ENCODE peak calls at places on chromosome 1, in eight cellular contexts. W, Q, N, C, Y, F, H and V are unnamed samples.
A peak's percentile ranks its signal among the peaks of the same experiment; 100 is the strongest.

GRCh38 chr1:41370756-41371420 is 9.7 kb downstream of the FOXO6 start:
- DNase-seq in Q (no peak), C (no peak), F (no peak), N (no peak), Y (no peak), H (no peak), W (no peak), V (no peak)

GRCh38 chr1:92515796-92516201 is 29.1 kb upstream of the GFI1 start:
- DNase-seq in H (peak; percentile 66), W (no peak), Y (no peak), F (no peak), Q (no peak), C (no peak), N (no peak), V (no peak)

GRCh38 chr1:202133016-202133415 is 10.3 kb downstream of the GPR37L1 start:
- DNase-seq in H (no peak), W (no peak), F (no peak), C (no peak), Q (no peak), N (no peak), Y (peak; percentile 48), V (no peak)

GRCh38 chr1:187513190-187513589 is 684.4 kb downstream of the PLA2G4A start:
- DNase-seq in W (no peak), F (no peak), Q (no peak), C (no peak), N (no peak), Y (no peak), H (peak; percentile 17), V (no peak)

GRCh38 chr1:55214214-55214902 is 806 bp downstream of the USP24 start:
- DNase-seq in N (peak; percentile 16), F (peak; percentile 74), W (no peak), Q (peak; percentile 39), H (peak; percentile 51), C (peak; percentile 60), Y (peak; percentile 37), V (peak; percentile 37)

GRCh38 chr1:217943361-217943760 is 312.2 kb downstream of the SPATA17 start:
- DNase-seq in Q (no peak), W (no peak), Y (no peak), H (no peak), C (no peak), N (no peak), F (no peak), V (no peak)

GRCh38 chr1:203278087-203278884 is 27.0 kb upstream of the BTG2 start:
- DNase-seq in H (no peak), F (peak; percentile 63), Q (peak; percentile 81), C (peak; percentile 73), W (peak; percentile 81), Y (peak; percentile 98), N (no peak), V (no peak)

GRCh38 chr1:96674909-96675308 is 46.7 kb upstream of the PTBP2 start:
- DNase-seq in Y (no peak), W (no peak), F (no peak), H (no peak), C (no peak), N (no peak), Q (no peak), V (no peak)

GRCh38 chr1:21524220-21524619 is 15.0 kb downstream of the ALPL start:
- DNase-seq in C (no peak), N (no peak), H (no peak), Q (no peak), W (no peak), F (no peak), Y (no peak), V (no peak)

GRCh38 chr1:30670195-30671060 is 53.0 kb downstream of the MATN1 start:
- DNase-seq in Q (no peak), H (no peak), W (peak; percentile 38), Y (peak; percentile 76), N (no peak), F (no peak), C (no peak), V (no peak)

GRCh38 chr1:89735449-89735848 is 85.4 kb upstream of the LRRC8D start:
- DNase-seq in F (no peak), W (no peak), Y (no peak), H (no peak), Q (no peak), N (no peak), C (no peak), V (no peak)

GRCh38 chr1:47333922-47334764 is 553 bp downstream of the CMPK1 start:
- DNase-seq in W (peak; percentile 74), Q (peak; percentile 80), F (peak; percentile 83), H (peak; percentile 91), C (peak; percentile 89), N (peak; percentile 59), Y (peak; percentile 59), V (peak; percentile 78)

GRCh38 chr1:174841747-174842146 is 158.0 kb upstream of the CACYBP start:
- DNase-seq in N (no peak), F (no peak), W (no peak), Q (no peak), C (no peak), Y (no peak), H (no peak), V (no peak)

GRCh38 chr1:216807696-216808095 is 84.5 kb upstream of the ESRRG start:
- DNase-seq in Y (no peak), W (peak; percentile 15), F (no peak), H (no peak), N (no peak), C (no peak), Q (no peak), V (no peak)

GRCh38 chr1:20682571-20683236 is 21.5 kb upstream of the DDOST start:
- DNase-seq in W (no peak), Q (no peak), H (no peak), F (no peak), Y (no peak), N (no peak), C (no peak), V (no peak)

GRCh38 chr1:6743189-6744101 is 41.8 kb upstream of the CAMTA1 start:
- DNase-seq in W (peak; percentile 77), Y (peak; percentile 62), Q (peak; percentile 58), H (no peak), C (peak; percentile 56), F (no peak), N (no peak), V (peak; percentile 29)

GRCh38 chr1:4309676-4310320 is 344.6 kb upstream of the AJAP1 start:
- DNase-seq in N (no peak), C (no peak), H (no peak), W (no peak), F (no peak), Y (no peak), Q (no peak), V (no peak)

GRCh38 chr1:65762081-65762862 is 30.4 kb upstream of the PDE4B start:
- DNase-seq in F (no peak), C (no peak), W (peak; percentile 76), Y (no peak), Q (no peak), H (no peak), N (no peak), V (no peak)

GRCh38 chr1:183080406-183080805 is 57.2 kb downstream of the LAMC1 start:
- DNase-seq in Y (no peak), C (no peak), F (no peak), N (no peak), H (no peak), W (peak; percentile 76), Q (no peak), V (no peak)

GRCh38 chr1:176531036-176531435 is 68.1 kb downstream of the PAPPA2 start:
- DNase-seq in H (no peak), Q (no peak), W (no peak), C (no peak), Y (no peak), N (no peak), F (no peak), V (no peak)

GRCh38 chr1:94332952-94333351 is 85.2 kb upstream of the ABCD3 start:
- DNase-seq in W (peak; percentile 72), F (no peak), H (no peak), N (no peak), C (no peak), Y (no peak), Q (no peak), V (no peak)

GRCh38 chr1:111988743-111989453 is 570 bp downstream of the KCND3 start:
- DNase-seq in C (peak; percentile 47), W (no peak), H (no peak), Q (peak; percentile 26), Y (no peak), N (no peak), F (no peak), V (no peak)

GRCh38 chr1:111990026-111990877 is 784 bp upstream of the KCND3 start:
- DNase-seq in H (peak; percentile 21), Q (peak; percentile 27), Y (peak; percentile 32), C (peak; percentile 49), N (no peak), F (no peak), W (no peak), V (no peak)

GRCh38 chr1:111989531-111990025 is at the start of gene KCND3:
- DNase-seq in N (no peak), Y (no peak), C (peak; percentile 50), W (peak; percentile 3), Q (peak; percentile 49), F (no peak), H (peak; percentile 27), V (no peak)

GRCh38 chr1:111992396-111992985 is 3.0 kb upstream of the KCND3 start:
- DNase-seq in N (no peak), Y (no peak), C (no peak), F (no peak), W (no peak), H (no peak), Q (no peak), V (no peak)

GRCh38 chr1:111990878-111991760 is 1.7 kb upstream of the KCND3 start:
- DNase-seq in H (peak; percentile 80), C (peak; percentile 79), N (no peak), Y (peak; percentile 73), Q (peak; percentile 86), W (no peak), F (no peak), V (no peak)
- H3K27ac ChIP-seq in H (no peak overlapping the region), C (no peak overlapping the region), N (no peak overlapping the region), Y (peak overlapping the region; percentile 50), Q (peak overlapping the region; percentile 59), W (no peak overlapping the region), F (peak overlapping the region; percentile 65), V (no peak overlapping the region)

GRCh38 chr1:198935371-198935921 is 296.6 kb downstream of the PTPRC start:
- DNase-seq in F (peak; percentile 66), Q (peak; percentile 69), C (peak; percentile 76), N (peak; percentile 32), W (peak; percentile 98), Y (peak; percentile 57), H (peak; percentile 97), V (peak; percentile 27)
- H3K4me3 ChIP-seq in F (peak overlapping the region; percentile 54), Q (peak overlapping the region; percentile 1), C (peak overlapping the region; percentile 57), N (peak overlapping the region; percentile 18), W (peak overlapping the region; percentile 89), Y (no peak overlapping the region), H (peak overlapping the region; percentile 68), V (peak overlapping the region; percentile 65)

DNA sequence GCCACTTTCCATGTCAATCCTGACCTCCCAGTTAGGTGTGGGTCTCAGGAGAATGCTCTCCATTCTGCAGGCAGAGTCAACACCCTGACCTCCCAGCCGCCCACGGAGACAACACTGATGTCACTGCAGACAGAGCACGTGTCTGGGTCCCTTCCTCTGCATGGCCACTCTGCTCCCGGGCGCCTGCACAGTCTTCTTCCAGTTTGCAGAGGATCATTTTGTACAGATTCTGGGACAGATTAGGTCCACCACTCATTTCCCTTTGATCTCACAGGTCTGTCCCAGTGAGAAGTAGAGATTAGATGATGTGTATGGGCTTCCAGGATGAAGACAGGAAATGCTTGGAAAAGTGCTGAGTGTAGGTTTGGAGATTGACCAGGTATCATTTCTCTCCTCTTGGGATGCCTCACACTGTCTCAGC is 8.1 kb downstream of the MYBPHL start:
- DNase-seq in Q (no peak), Y (no peak), N (no peak), H (no peak), F (no peak), W (peak; percentile 55), C (peak; percentile 70), V (no peak)
- H3K4me1 ChIP-seq in Q (no peaks in the 10 kb centered on the region), Y (no peaks in the 10 kb centered on the region), N (no peaks in the 10 kb centered on the region), H (no peaks in the 10 kb centered on the region), F (no peaks in the 10 kb centered on the region), W (peaks cover 26% of the 10 kb centered on the region), C (peaks cover 26% of the 10 kb centered on the region), V (no peaks in the 10 kb centered on the region)

GRCh38 chr1:84301759-84302380 is 362 bp downstream of the SAMD13 start:
- DNase-seq in N (no peak), Y (no peak), W (no peak), F (no peak), H (peak; percentile 17), C (no peak), Q (no peak), V (no peak)
- H3K27ac ChIP-seq in N (no peak overlapping the region), Y (peak overlapping the region; percentile 58), W (no peak overlapping the region), F (peak overlapping the region; percentile 99), H (peak overlapping the region; percentile 74), C (peak overlapping the region; percentile 3), Q (peak overlapping the region; percentile 92), V (no peak overlapping the region)